ENCODE peak calls at places on chromosomes 3 and 15, in nine cellular contexts. L, B, S, E, P, O, A, W and X are unnamed samples.

GRCh38 chr3:132090921-132091320 is 56.1 kb upstream of the CPNE4 start:
- DNase-seq in O (no peak), S (no peak), E (no peak), A (no peak), B (no peak), P (no peak), L (no peak), W (no peak), X (no peak)

GRCh38 chr15:26011916-26012315 is 148.8 kb upstream of the ATP10A start:
- DNase-seq in A (no peak), O (no peak), W (no peak), P (no peak), S (no peak), L (no peak), E (no peak), B (no peak), X (no peak)

GRCh38 chr15:74815121-74815933 is 2.7 kb downstream of the LMAN1L start:
- DNase-seq in E (peak), S (no peak), A (no peak), O (no peak), P (no peak), W (no peak), L (no peak), B (peak), X (no peak)

GRCh38 chr15:65371976-65372786 is 5.6 kb downstream of the IGDCC3 start:
- DNase-seq in L (no peak), S (no peak), W (no peak), P (no peak), A (no peak), E (no peak), O (no peak), B (no peak), X (no peak)

GRCh38 chr15:23447107-23447500 is at the start of gene GOLGA6L2:
- DNase-seq in P (no peak), O (no peak), S (no peak), A (no peak), E (peak), B (no peak), L (no peak), W (no peak), X (no peak)

GRCh38 chr3:184186184-184186901 is at the start of gene ABCF3:
- DNase-seq in W (no peak), E (peak), B (peak), A (peak), P (no peak), O (no peak), S (peak), L (no peak), X (no peak)

GRCh38 chr3:131233900-131234667 is 147.5 kb upstream of the NUDT16 start:
- DNase-seq in A (no peak), L (no peak), O (no peak), S (no peak), P (no peak), E (no peak), W (no peak), B (peak), X (no peak)

GRCh38 chr15:62647195-62647865 is 395.2 kb upstream of the TPM1 start:
- DNase-seq in B (no peak), O (no peak), W (no peak), E (peak), L (peak), P (no peak), S (no peak), A (no peak), X (no peak)

GRCh38 chr15:45790325-45790943 is 155.6 kb downstream of the SQOR start:
- DNase-seq in B (peak), S (no peak), A (no peak), O (no peak), W (peak), E (peak), L (no peak), P (no peak), X (peak)

GRCh38 chr15:71789616-71790015 is 20.7 kb upstream of the NR2E3 start:
- DNase-seq in W (no peak), E (no peak), O (no peak), S (no peak), B (no peak), P (no peak), L (no peak), A (no peak), X (no peak)

GRCh38 chr15:78979456-78980320 is 34.8 kb upstream of the CTSH start:
- DNase-seq in B (peak), L (peak), P (peak), S (peak), W (peak), O (no peak), A (peak), E (peak), X (peak)

GRCh38 chr3:66938338-66938963 is 59.7 kb upstream of the KBTBD8 start:
- DNase-seq in A (peak), W (peak), P (peak), B (peak), E (peak), S (no peak), O (peak), L (peak), X (peak)

GRCh38 chr3:187025254-187025655 is 94.9 kb downstream of the ST6GAL1 start:
- DNase-seq in A (no peak), L (no peak), E (no peak), S (no peak), O (no peak), P (no peak), B (no peak), W (no peak), X (no peak)

GRCh38 chr3:3685721-3686120 is 113.5 kb upstream of the LRRN1 start:
- DNase-seq in W (no peak), S (no peak), A (no peak), B (no peak), E (no peak), L (no peak), P (no peak), O (no peak), X (no peak)

GRCh38 chr3:105834768-105835167 is 34.0 kb downstream of the CBLB start:
- DNase-seq in O (no peak), B (no peak), E (no peak), S (no peak), W (no peak), A (no peak), L (no peak), P (no peak), X (no peak)

GRCh38 chr15:90315276-90315982 is 36.7 kb upstream of the ZNF774 start:
- DNase-seq in W (no peak), L (no peak), P (no peak), E (peak), B (no peak), A (peak), O (no peak), S (peak), X (no peak)

GRCh38 chr3:175940881-175941280 is 1081.7 kb downstream of the NAALADL2 start:
- DNase-seq in P (no peak), S (no peak), A (no peak), O (no peak), B (no peak), L (no peak), E (no peak), W (no peak), X (no peak)

GRCh38 chr3:59857589-59858346 is 807.9 kb upstream of the CFAP20DC start:
- DNase-seq in O (peak), W (peak), L (peak), P (peak), A (peak), E (peak), S (peak), B (peak), X (peak)

GRCh38 chr15:80779658-80780415 is 667 bp downstream of the CEMIP start:
- DNase-seq in S (no peak), A (no peak), L (peak), B (peak), E (no peak), P (no peak), O (no peak), W (peak), X (peak)

GRCh38 chr3:29420106-29420505 is 139.2 kb downstream of the RBMS3 start:
- DNase-seq in S (no peak), W (no peak), L (no peak), B (no peak), O (no peak), A (no peak), P (no peak), E (peak), X (no peak)

GRCh38 chr3:97257942-97258341 is 443.5 kb downstream of the EPHA6 start:
- DNase-seq in W (no peak), S (no peak), E (no peak), P (no peak), A (no peak), L (no peak), B (no peak), O (no peak), X (no peak)

GRCh38 chr3:107897471-107898180 is 193.2 kb downstream of the CD47 start:
- DNase-seq in L (no peak), B (no peak), O (no peak), A (no peak), W (no peak), E (no peak), P (no peak), S (no peak), X (no peak)

GRCh38 chr15:101710806-101711205 is 13.5 kb downstream of the TARS3 start:
- DNase-seq in W (no peak), O (peak), P (no peak), S (no peak), L (no peak), E (no peak), A (no peak), B (no peak), X (no peak)

GRCh38 chr3:118110196-118110595 is 924.5 kb downstream of the IGSF11 start:
- DNase-seq in S (no peak), A (no peak), O (no peak), B (no peak), W (no peak), E (no peak), P (no peak), L (no peak), X (no peak)

GRCh38 chr15:100687532-100688215 is 85.3 kb downstream of the ASB7 start:
- DNase-seq in W (no peak), E (peak), P (no peak), A (no peak), B (no peak), S (peak), L (no peak), O (no peak), X (no peak)

GRCh38 chr3:196072313-196072712 is 9.6 kb downstream of the TFRC start:
- DNase-seq in E (no peak), L (no peak), S (no peak), O (no peak), A (no peak), W (no peak), B (no peak), P (no peak), X (no peak)

GRCh38 chr3:70989174-70989573 is 594.4 kb downstream of the FOXP1 start:
- DNase-seq in E (no peak), A (no peak), B (no peak), O (no peak), L (no peak), P (no peak), S (no peak), W (no peak), X (no peak)

GRCh38 chr3:13588221-13588701 is 39.3 kb downstream of the FBLN2 start:
- DNase-seq in A (no peak), W (no peak), L (no peak), O (no peak), B (no peak), P (no peak), E (no peak), S (peak), X (no peak)

GRCh38 chr15:88616240-88616639 is 4.9 kb upstream of the AEN start:
- DNase-seq in E (no peak), S (no peak), W (no peak), A (no peak), O (no peak), P (no peak), L (no peak), B (no peak), X (no peak)

GRCh38 chr15:66692808-66693596 is 9.0 kb upstream of the SMAD6 start:
- DNase-seq in W (no peak), S (no peak), L (no peak), P (no peak), O (no peak), A (no peak), B (no peak), E (no peak), X (no peak)

GRCh38 chr15:68479406-68479805 is 47.4 kb upstream of the ITGA11 start:
- DNase-seq in B (no peak), A (peak), E (no peak), O (peak), S (peak), W (no peak), P (no peak), L (no peak), X (no peak)

GRCh38 chr15:71577071-71577470 is 233.3 kb upstream of the NR2E3 start:
- DNase-seq in W (no peak), B (no peak), S (no peak), A (no peak), P (no peak), E (no peak), L (no peak), O (no peak), X (no peak)

GRCh38 chr3:171169443-171169842 is 142.9 kb upstream of the SLC2A2 start:
- DNase-seq in P (no peak), B (no peak), A (no peak), S (no peak), E (no peak), L (no peak), O (no peak), W (no peak), X (no peak)